ENCODE peak calls at places on chromosome 20, in four cellular contexts. One of them, this sample, is unnamed.

GRCh38 chr20:37955511-37955910 is 52.6 kb downstream of the VSTM2L start:
- DNase-seq in GM06990: no peak
- DNase-seq in PC-3: no peak
- DNase-seq in transverse colon: no peak
- DNase-seq in this sample: no peak

GRCh38 chr20:63077705-63078104 is 70.9 kb upstream of the BHLHE23 start:
- DNase-seq in transverse colon: no peak
- DNase-seq in GM06990: no peak
- DNase-seq in PC-3: no peak
- DNase-seq in this sample: no peak

GRCh38 chr20:30811896-30812671 is 445.4 kb upstream of the DEFB115 start:
- DNase-seq in PC-3: peak
- DNase-seq in transverse colon: no peak
- DNase-seq in GM06990: peak
- DNase-seq in this sample: peak

GRCh38 chr20:63653041-63653973 is at the start of gene STMN3:
- DNase-seq in PC-3: peak
- DNase-seq in GM06990: peak
- DNase-seq in transverse colon: peak
- DNase-seq in this sample: peak

GRCh38 chr20:61791995-61792394 is 273.7 kb downstream of the TAF4 start:
- DNase-seq in GM06990: no peak
- DNase-seq in transverse colon: no peak
- DNase-seq in PC-3: no peak
- DNase-seq in this sample: no peak

GRCh38 chr20:22180244-22180643 is 404.1 kb downstream of the FOXA2 start:
- DNase-seq in transverse colon: no peak
- DNase-seq in PC-3: no peak
- DNase-seq in GM06990: no peak
- DNase-seq in this sample: no peak

GRCh38 chr20:58719971-58720371 is 27.4 kb downstream of the NPEPL1 start:
- DNase-seq in GM06990: no peak
- DNase-seq in PC-3: peak
- DNase-seq in transverse colon: peak
- DNase-seq in this sample: no peak

GRCh38 chr20:48156951-48157700 is 371.8 kb upstream of the SULF2 start:
- DNase-seq in GM06990: no peak
- DNase-seq in transverse colon: no peak
- DNase-seq in PC-3: peak
- DNase-seq in this sample: no peak

GRCh38 chr20:51043811-51044210 is 20.9 kb upstream of the KCNG1 start:
- DNase-seq in PC-3: peak
- DNase-seq in GM06990: no peak
- DNase-seq in transverse colon: no peak
- DNase-seq in this sample: no peak

GRCh38 chr20:1943267-1944002 is 48.2 kb downstream of the SIRPA start:
- DNase-seq in PC-3: peak
- DNase-seq in transverse colon: peak
- DNase-seq in GM06990: no peak
- DNase-seq in this sample: no peak

GRCh38 chr20:63153254-63154221 is 62.4 kb downstream of the YTHDF1 start:
- DNase-seq in GM06990: no peak
- DNase-seq in transverse colon: no peak
- DNase-seq in PC-3: no peak
- DNase-seq in this sample: no peak

GRCh38 chr20:38049800-38050199 is 16.3 kb downstream of the RPRD1B start:
- DNase-seq in PC-3: peak
- DNase-seq in transverse colon: no peak
- DNase-seq in GM06990: no peak
- DNase-seq in this sample: no peak

GRCh38 chr20:49914310-49915117 is 815 bp downstream of the SPATA2 start:
- DNase-seq in transverse colon: no peak
- DNase-seq in GM06990: no peak
- DNase-seq in PC-3: peak
- DNase-seq in this sample: no peak
- TF ChIP-seq CTCF in transverse colon: no peak
- TF ChIP-seq CTCF in GM06990: peak
- TF ChIP-seq CTCF in PC-3: peak
- TF ChIP-seq CTCF in this sample: no peak

DNA sequence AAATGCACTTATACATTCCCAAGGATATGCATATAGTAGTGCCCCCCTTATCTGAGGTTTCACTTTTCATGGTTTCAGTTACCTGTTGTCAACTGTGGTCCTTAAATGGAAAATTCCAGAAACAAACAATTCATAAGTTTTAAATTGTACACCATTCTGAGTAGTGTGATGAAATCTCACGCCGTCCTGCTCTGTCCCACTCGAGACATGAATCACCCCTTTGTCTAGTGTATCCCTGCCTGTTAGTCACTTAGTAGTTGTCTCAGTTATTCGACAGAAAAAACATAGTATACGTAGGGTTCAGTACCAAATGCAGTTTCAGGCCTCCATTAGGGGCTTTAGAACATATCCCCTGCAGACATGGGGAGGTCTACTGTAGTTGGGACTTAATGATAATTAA is 57.0 kb downstream of the MAP1LC3A start:
- DNase-seq in GM06990: no peak
- DNase-seq in PC-3: no peak
- DNase-seq in transverse colon: no peak
- DNase-seq in this sample: no peak
- TF ChIP-seq CTCF in GM06990: no peak
- TF ChIP-seq CTCF in PC-3: no peak
- TF ChIP-seq CTCF in transverse colon: no peak
- TF ChIP-seq CTCF in this sample: no peak

GRCh38 chr20:7031222-7031621 is 263.7 kb downstream of the BMP2 start:
- DNase-seq in GM06990: no peak
- DNase-seq in PC-3: peak
- DNase-seq in transverse colon: no peak
- DNase-seq in this sample: no peak
- TF ChIP-seq CTCF in GM06990: no peak
- TF ChIP-seq CTCF in PC-3: peak
- TF ChIP-seq CTCF in transverse colon: no peak
- TF ChIP-seq CTCF in this sample: no peak

GRCh38 chr20:6074145-6074561 is 20.3 kb upstream of the LRRN4 start:
- DNase-seq in GM06990: no peak
- DNase-seq in PC-3: peak
- DNase-seq in transverse colon: no peak
- DNase-seq in this sample: no peak
- TF ChIP-seq CTCF in GM06990: peak
- TF ChIP-seq CTCF in PC-3: peak
- TF ChIP-seq CTCF in transverse colon: no peak
- TF ChIP-seq CTCF in this sample: no peak

DNA sequence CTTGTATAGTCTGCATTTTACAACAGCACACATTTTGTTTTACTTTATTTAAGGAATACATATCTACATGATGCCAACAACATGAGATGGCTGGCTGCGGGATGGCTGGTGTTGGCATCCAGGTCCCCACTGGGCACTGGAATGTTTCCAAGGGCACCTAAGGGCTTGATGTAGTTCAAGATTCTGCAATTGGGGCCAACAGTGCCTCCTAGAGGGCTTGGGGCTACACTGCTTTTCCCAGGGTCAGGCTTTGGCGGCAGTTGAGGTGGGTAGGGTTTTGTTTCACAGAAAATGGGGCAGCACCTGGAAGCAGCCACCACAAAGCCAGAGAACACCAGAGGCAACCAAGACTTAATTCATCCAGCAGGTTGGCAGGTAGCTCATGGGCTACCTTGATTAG is 202.2 kb upstream of the PRND start:
- DNase-seq in PC-3: peak
- DNase-seq in transverse colon: no peak
- DNase-seq in GM06990: no peak
- DNase-seq in this sample: no peak
- TF ChIP-seq CTCF in PC-3: peak
- TF ChIP-seq CTCF in transverse colon: no peak
- TF ChIP-seq CTCF in GM06990: peak
- TF ChIP-seq CTCF in this sample: no peak

GRCh38 chr20:45366631-45367030 is 3.7 kb downstream of the SYS1 start:
- DNase-seq in GM06990: no peak
- DNase-seq in transverse colon: no peak
- DNase-seq in PC-3: no peak
- DNase-seq in this sample: no peak

GRCh38 chr20:45366192-45366591 is 3.2 kb downstream of the SYS1 start:
- DNase-seq in PC-3: no peak
- DNase-seq in transverse colon: no peak
- DNase-seq in GM06990: no peak
- DNase-seq in this sample: no peak

GRCh38 chr20:45370571-45371204 is 7.4 kb downstream of the TP53TG5 start:
- DNase-seq in transverse colon: no peak
- DNase-seq in GM06990: no peak
- DNase-seq in PC-3: no peak
- DNase-seq in this sample: no peak

GRCh38 chr20:45367126-45367525 is 4.2 kb downstream of the SYS1 start:
- DNase-seq in PC-3: no peak
- DNase-seq in GM06990: no peak
- DNase-seq in transverse colon: no peak
- DNase-seq in this sample: no peak

DNA sequence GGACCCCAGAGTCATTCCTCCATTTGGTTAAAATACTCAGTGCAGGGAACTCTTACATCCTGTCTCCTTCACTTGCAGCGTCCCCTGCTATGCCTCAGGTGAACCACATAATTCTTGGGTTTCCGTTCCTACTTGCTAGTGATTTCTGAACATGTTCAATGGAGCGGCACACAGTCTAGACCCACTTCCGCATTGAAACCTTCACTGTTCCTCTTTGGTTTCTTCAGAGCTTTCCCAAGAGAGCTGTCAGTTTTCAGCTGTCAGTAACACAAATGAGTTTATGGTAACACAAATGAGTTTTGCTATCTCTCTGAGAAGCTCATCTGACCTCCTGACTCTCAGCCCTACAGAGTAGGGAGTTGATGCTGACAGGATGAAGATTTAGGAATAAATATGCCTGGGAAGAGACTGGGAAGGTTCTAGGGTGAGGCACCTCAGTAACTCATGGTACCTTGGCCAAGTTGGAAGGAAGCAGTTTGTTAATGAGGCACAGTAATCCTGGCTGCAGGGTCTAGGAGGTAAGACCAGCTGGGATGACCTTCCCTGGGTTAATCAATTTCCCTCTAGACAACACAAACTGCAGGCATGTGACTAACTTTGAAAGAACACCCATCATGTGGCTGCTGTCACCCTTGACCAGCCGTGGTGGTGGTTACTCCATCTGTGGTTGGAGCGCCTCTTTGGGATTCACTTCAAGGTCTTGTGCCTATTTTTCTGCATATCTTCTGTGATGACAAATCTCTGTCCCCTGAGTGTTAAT is 5.4 kb downstream of the SYS1 start:
- DNase-seq in transverse colon: peak
- DNase-seq in PC-3: no peak
- DNase-seq in GM06990: peak
- DNase-seq in this sample: peak
- TF ChIP-seq CTCF in transverse colon: no peak
- TF ChIP-seq CTCF in PC-3: no peak
- TF ChIP-seq CTCF in GM06990: no peak
- TF ChIP-seq CTCF in this sample: no peak

GRCh38 chr20:36548006-36548315 is 6.6 kb downstream of the MYL9 start:
- DNase-seq in PC-3: no peak
- DNase-seq in GM06990: no peak
- DNase-seq in transverse colon: no peak
- DNase-seq in this sample: no peak
- TF ChIP-seq CTCF in PC-3: peak
- TF ChIP-seq CTCF in GM06990: no peak
- TF ChIP-seq CTCF in transverse colon: no peak
- TF ChIP-seq CTCF in this sample: no peak